ENCODE peak calls at places on chromosomes 1 and 21, in five cellular contexts. Q is EL; W is IMR-90; Z is NCI-H69; C is activated CD4-positive, CD25-positive, alpha-beta regulatory T cell. T is an unnamed sample.

GRCh38 chr1:85580046-85580411 is 532 bp upstream of the CCN1 start:
- DNase-seq in Q (peak; percentile 84), W (peak; percentile 83), Z (peak; percentile 13), C (no peak), T (no peak)

GRCh38 chr1:17696417-17697301 is 58.5 kb upstream of the ACTL8 start:
- DNase-seq in Q (peak; percentile 77), W (peak; percentile 74), Z (no peak), C (no peak), T (peak; percentile 7)

GRCh38 chr1:62508187-62508758 is 71.4 kb downstream of the USP1 start:
- DNase-seq in Q (peak; percentile 44), W (peak; percentile 65), Z (peak; percentile 45), C (no peak), T (no peak)

GRCh38 chr21:44699502-44700001 is 2.6 kb downstream of the KRTAP10-12 start:
- DNase-seq in Q (no peak), W (no peak), Z (no peak), C (no peak), T (no peak)

GRCh38 chr1:6016191-6016865 is 24.1 kb upstream of the NPHP4 start:
- DNase-seq in Q (peak; percentile 74), W (peak; percentile 71), Z (no peak), C (no peak), T (no peak)

GRCh38 chr1:231183875-231184590 is 22.2 kb downstream of the TRIM67 start:
- DNase-seq in Q (no peak), W (no peak), Z (no peak), C (no peak), T (no peak)

GRCh38 chr1:15579683-15580047 is 5.2 kb downstream of the AGMAT start:
- DNase-seq in Q (no peak), W (no peak), Z (no peak), C (no peak), T (no peak)

GRCh38 chr1:109649380-109649987 is 6.4 kb upstream of the GSTM4 start:
- DNase-seq in Q (peak; percentile 61), W (peak; percentile 43), Z (peak; percentile 24), C (no peak), T (no peak)

GRCh38 chr21:33543505-33544129 is 779 bp downstream of the SON start:
- DNase-seq in Q (peak; percentile 74), W (no peak), Z (peak; percentile 32), C (no peak), T (no peak)

GRCh38 chr1:228020686-228021525 is 14.1 kb downstream of the WNT3A start:
- DNase-seq in Q (no peak), W (no peak), Z (no peak), C (no peak), T (no peak)

GRCh38 chr1:3681231-3681897 is 29.0 kb downstream of the TP73 start:
- DNase-seq in Q (no peak), W (no peak), Z (no peak), C (no peak), T (no peak)

GRCh38 chr1:196180847-196181593 is 427.2 kb downstream of the KCNT2 start:
- DNase-seq in Q (peak; percentile 93), W (peak; percentile 98), Z (peak; percentile 72), C (no peak), T (peak; percentile 86)

GRCh38 chr1:41805771-41806471 is 112.8 kb downstream of the HIVEP3 start:
- DNase-seq in Q (no peak), W (no peak), Z (peak; percentile 6), C (no peak), T (no peak)

GRCh38 chr1:116763787-116764465 is 9.7 kb downstream of the CD2 start:
- DNase-seq in Q (peak; percentile 19), W (no peak), Z (peak; percentile 18), C (no peak), T (no peak)

GRCh38 chr21:35291034-35291433 is 241.9 kb upstream of the RUNX1 start:
- DNase-seq in Q (no peak), W (no peak), Z (no peak), C (no peak), T (peak; percentile 52)

GRCh38 chr1:74180490-74180889 is 17.5 kb downstream of the LRRIQ3 start:
- DNase-seq in Q (no peak), W (peak; percentile 63), Z (no peak), C (no peak), T (peak; percentile 25)

GRCh38 chr1:32398401-32398800 is 4.2 kb upstream of the BSDC1 start:
- DNase-seq in Q (peak; percentile 51), W (peak; percentile 73), Z (no peak), C (no peak), T (no peak)

GRCh38 chr1:17826165-17826488 is 71.0 kb downstream of the ACTL8 start:
- DNase-seq in Q (peak; percentile 49), W (peak; percentile 17), Z (no peak), C (no peak), T (no peak)

GRCh38 chr1:185404864-185405568 is 88.0 kb upstream of the IVNS1ABP start:
- DNase-seq in Q (no peak), W (no peak), Z (no peak), C (no peak), T (no peak)

GRCh38 chr1:235152235-235152634 is 8.8 kb downstream of the RBM34 start:
- DNase-seq in Q (no peak), W (no peak), Z (no peak), C (no peak), T (no peak)

GRCh38 chr21:41808846-41809245 is 42.0 kb upstream of the RIPK4 start:
- DNase-seq in Q (no peak), W (no peak), Z (no peak), C (no peak), T (no peak)

GRCh38 chr1:1554550-1554925 is 14.1 kb upstream of the TMEM240 start:
- DNase-seq in Q (no peak), W (no peak), Z (no peak), C (no peak), T (no peak)

GRCh38 chr1:110309768-110310167 is 29.4 kb upstream of the RBM15 start:
- DNase-seq in Q (peak; percentile 79), W (peak; percentile 91), Z (peak; percentile 31), C (no peak), T (no peak)

GRCh38 chr1:205317311-205317917 is 4.1 kb downstream of the NUAK2 start:
- DNase-seq in Q (peak; percentile 27), W (no peak), Z (peak; percentile 98), C (no peak), T (no peak)

GRCh38 chr1:7469255-7469938 is 301.7 kb upstream of the VAMP3 start:
- DNase-seq in Q (peak; percentile 73), W (no peak), Z (peak; percentile 20), C (no peak), T (peak; percentile 12)

GRCh38 chr1:240044620-240045019 is 47.1 kb upstream of the FMN2 start:
- DNase-seq in Q (peak; percentile 48), W (no peak), Z (no peak), C (no peak), T (no peak)

GRCh38 chr21:15397258-15397657 is 332.5 kb upstream of the NRIP1 start:
- DNase-seq in Q (no peak), W (no peak), Z (peak; percentile 38), C (no peak), T (no peak)

GRCh38 chr21:27769763-27770162 is 802.9 kb upstream of the ADAMTS5 start:
- DNase-seq in Q (no peak), W (no peak), Z (no peak), C (no peak), T (no peak)

GRCh38 chr1:233005703-233006102 is 55.3 kb downstream of the NTPCR start:
- DNase-seq in Q (peak; percentile 86), W (peak; percentile 85), Z (no peak), C (no peak), T (no peak)

GRCh38 chr1:93443456-93443855 is 4.5 kb upstream of the FNBP1L start:
- DNase-seq in Q (no peak), W (no peak), Z (peak; percentile 38), C (no peak), T (no peak)

GRCh38 chr1:98051065-98051675 is 130.3 kb upstream of the DPYD start:
- DNase-seq in Q (peak; percentile 81), W (peak; percentile 83), Z (peak; percentile 73), C (peak; percentile 19), T (no peak)

GRCh38 chr21:40270134-40270533 is 402.9 kb downstream of the PCP4 start:
- DNase-seq in Q (no peak), W (no peak), Z (no peak), C (no peak), T (no peak)

GRCh38 chr1:19709255-19709765 is 44.6 kb downstream of the HTR6 start:
- DNase-seq in Q (no peak), W (no peak), Z (no peak), C (no peak), T (no peak)

GRCh38 chr1:183863852-183864251 is 58.9 kb downstream of the RGL1 start:
- DNase-seq in Q (no peak), W (no peak), Z (no peak), C (no peak), T (no peak)